ENCODE peak calls at places on chromosomes 6 and 20, in five cellular contexts. E is dorsolateral prefrontal cortex, S is MM.1S, N is lung, B is ovary. Y is an unnamed sample.
A peak's percentile ranks its signal among the peaks of the same experiment; 100 is the strongest.

GRCh38 chr6:21431526-21431925 is 162.0 kb upstream of the SOX4 start:
- DNase-seq in E (no peak), S (no peak), N (no peak), B (no peak), Y (no peak)

GRCh38 chr6:102026649-102027048 is 633.1 kb downstream of the GRIK2 start:
- DNase-seq in E (no peak), S (no peak), N (no peak), B (no peak), Y (no peak)

GRCh38 chr20:25070821-25071473 is 11.0 kb downstream of the VSX1 start:
- DNase-seq in E (no peak), S (no peak), N (no peak), B (no peak), Y (no peak)

GRCh38 chr6:138465007-138465645 is 34.2 kb downstream of the NHSL1 start:
- DNase-seq in E (no peak), S (no peak), N (no peak), B (no peak), Y (no peak)

GRCh38 chr20:61938839-61939690 is 126.6 kb downstream of the TAF4 start:
- DNase-seq in E (no peak), S (no peak), N (no peak), B (no peak), Y (no peak)

GRCh38 chr6:138844203-138844602 is 48.3 kb downstream of the ECT2L start:
- DNase-seq in E (peak; percentile 14), S (no peak), N (no peak), B (peak; percentile 47), Y (no peak)

GRCh38 chr20:62350098-62350628 is 16.9 kb downstream of the LAMA5 start:
- DNase-seq in E (no peak), S (no peak), N (peak; percentile 72), B (no peak), Y (no peak)

GRCh38 chr6:36052092-36052491 is 24.5 kb downstream of the MAPK14 start:
- DNase-seq in E (no peak), S (no peak), N (no peak), B (no peak), Y (no peak)

GRCh38 chr6:44679906-44680698 is 292.6 kb downstream of the CDC5L start:
- DNase-seq in E (no peak), S (no peak), N (no peak), B (no peak), Y (no peak)

GRCh38 chr20:36116813-36117441 is 37.6 kb upstream of the EPB41L1 start:
- DNase-seq in E (no peak), S (no peak), N (no peak), B (no peak), Y (no peak)

GRCh38 chr6:81756690-81757089 is 4.2 kb upstream of the TENT5A start:
- DNase-seq in E (no peak), S (no peak), N (no peak), B (no peak), Y (no peak)

GRCh38 chr20:9467995-9468394 is 46.4 kb upstream of the LAMP5 start:
- DNase-seq in E (no peak), S (peak; percentile 42), N (no peak), B (no peak), Y (peak; percentile 2)

GRCh38 chr20:32091888-32092346 is 17.6 kb upstream of the TM9SF4 start:
- DNase-seq in E (peak; percentile 91), S (peak; percentile 74), N (peak; percentile 74), B (peak; percentile 70), Y (peak; percentile 81)

GRCh38 chr6:168314948-168315347 is 4.6 kb downstream of the DACT2 start:
- DNase-seq in E (no peak), S (no peak), N (no peak), B (no peak), Y (no peak)

GRCh38 chr20:48191200-48191599 is 405.9 kb upstream of the SULF2 start:
- DNase-seq in E (no peak), S (no peak), N (no peak), B (no peak), Y (no peak)

GRCh38 chr6:106300944-106301343 is 24.6 kb downstream of the ATG5 start:
- DNase-seq in E (no peak), S (peak; percentile 39), N (no peak), B (no peak), Y (no peak)

GRCh38 chr20:34791289-34792020 is 34.0 kb downstream of the NCOA6 start:
- DNase-seq in E (no peak), S (no peak), N (no peak), B (no peak), Y (no peak)

GRCh38 chr6:10721850-10722569 is 860 bp upstream of the TMEM14C start:
- DNase-seq in E (no peak), S (no peak), N (no peak), B (no peak), Y (no peak)

GRCh38 chr6:135921176-135921575 is 69.7 kb downstream of the PDE7B start:
- DNase-seq in E (no peak), S (no peak), N (no peak), B (no peak), Y (no peak)

GRCh38 chr6:47308223-47308567 is 1.5 kb downstream of the TNFRSF21 start:
- DNase-seq in E (no peak), S (no peak), N (no peak), B (no peak), Y (no peak)

GRCh38 chr6:72968704-72969103 is 256.6 kb downstream of the KHDC1L start:
- DNase-seq in E (no peak), S (no peak), N (no peak), B (no peak), Y (no peak)

GRCh38 chr6:28980797-28981390 is 24.2 kb downstream of the ZNF311 start:
- DNase-seq in E (peak; percentile 35), S (peak; percentile 67), N (peak; percentile 43), B (peak; percentile 74), Y (peak; percentile 98)

GRCh38 chr6:133467231-133467981 is 226.2 kb downstream of the EYA4 start:
- DNase-seq in E (no peak), S (no peak), N (no peak), B (no peak), Y (no peak)

DNA sequence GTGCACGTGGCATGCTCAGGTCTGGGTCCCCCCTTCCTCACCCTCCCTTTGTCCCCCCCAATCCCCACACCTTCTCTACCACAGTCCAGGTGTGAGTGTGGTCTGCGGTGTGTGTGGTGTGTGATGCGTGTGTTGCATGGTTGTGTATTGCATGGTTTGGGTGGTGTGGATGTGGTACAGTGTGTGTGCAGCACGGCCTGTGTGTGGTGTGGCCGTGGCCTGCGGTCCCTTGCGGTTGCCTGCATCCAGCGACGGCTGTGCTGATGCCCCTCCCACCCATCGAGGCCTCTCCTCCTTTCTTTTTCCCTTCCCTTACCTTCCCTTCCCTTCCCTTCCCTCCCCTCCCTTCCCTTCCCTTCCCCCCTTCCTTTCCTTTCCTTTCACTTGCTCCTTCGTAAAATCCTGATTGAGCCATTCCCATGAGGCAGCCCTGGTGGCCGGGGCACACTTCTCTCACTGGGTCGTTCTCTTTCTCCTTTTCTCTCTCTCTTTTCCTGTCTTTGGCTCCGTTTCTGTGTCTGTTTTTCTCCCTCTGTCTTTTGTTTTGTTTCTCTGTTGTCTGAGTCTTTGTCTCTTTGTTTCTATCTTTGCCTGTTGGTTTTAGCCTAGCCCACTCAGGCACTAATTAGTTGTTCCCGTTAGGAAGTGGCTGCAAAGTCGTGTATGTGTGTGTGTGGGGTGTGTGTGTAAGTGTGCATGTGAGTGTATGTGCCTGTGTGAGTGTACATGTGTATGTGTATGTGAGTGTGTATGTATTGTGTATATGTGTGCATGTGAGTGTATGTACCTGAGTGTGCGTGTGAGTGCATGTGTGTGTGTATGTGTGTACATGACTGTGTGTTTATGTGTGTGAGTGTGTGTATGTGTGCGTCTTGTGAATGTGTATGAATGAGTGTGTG is 65.7 kb downstream of the SRC start:
- DNase-seq in E (no peak), S (no peak), N (no peak), B (no peak), Y (no peak)
- H3K4me3 ChIP-seq in E (peak overlapping the region; percentile 56), S (peak overlapping the region; percentile 59), N (no peak overlapping the region), B (peak overlapping the region; percentile 20), Y (no peak overlapping the region)

DNA sequence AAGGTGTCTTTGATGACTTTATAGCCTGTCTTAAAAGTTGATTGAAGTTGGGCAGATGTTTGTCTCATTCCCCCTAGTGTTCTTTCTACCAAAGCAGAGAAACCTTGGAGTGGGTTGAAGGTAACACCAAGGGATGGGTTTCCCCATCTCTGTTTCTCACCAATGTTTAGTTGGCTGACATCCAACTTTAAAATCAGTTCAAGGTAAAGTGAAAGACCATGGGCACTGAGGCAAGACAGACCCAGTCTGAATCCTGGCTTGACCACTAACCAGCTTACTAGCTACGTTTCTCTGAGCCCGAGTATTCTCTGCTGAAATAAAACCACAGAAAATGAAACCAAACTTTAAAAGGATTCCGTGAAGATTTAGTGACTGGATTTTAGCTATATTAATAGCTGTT is 258.9 kb downstream of the KIF16B start:
- DNase-seq in E (no peak), S (no peak), N (no peak), B (no peak), Y (no peak)
- H3K4me3 ChIP-seq in E (no peak overlapping the region), S (no peak overlapping the region), N (no peak overlapping the region), B (no peak overlapping the region), Y (no peak overlapping the region)

DNA sequence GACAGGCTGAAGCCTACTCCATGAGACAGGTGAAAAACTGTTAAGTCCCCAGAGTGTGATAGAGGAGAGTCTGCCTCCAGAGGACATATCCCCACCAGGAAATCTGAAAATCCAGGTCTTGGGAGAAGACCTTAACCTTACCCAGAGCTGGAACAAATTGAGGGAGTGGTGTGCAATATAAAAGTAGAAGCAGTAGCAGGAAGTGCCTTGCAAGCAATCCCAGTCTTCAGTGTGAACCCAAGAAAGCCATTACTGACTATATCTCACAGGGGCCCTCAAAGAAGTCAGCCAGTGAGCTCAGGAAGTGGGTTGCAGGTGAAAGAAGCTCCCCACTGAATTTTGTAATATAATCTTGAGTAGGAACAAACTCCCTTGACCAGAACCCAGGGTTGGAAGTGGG is 41.9 kb upstream of the PKIB start:
- DNase-seq in E (no peak), S (no peak), N (no peak), B (no peak), Y (no peak)
- H3K4me3 ChIP-seq in E (no peak overlapping the region), S (no peak overlapping the region), N (no peak overlapping the region), B (no peak overlapping the region), Y (no peak overlapping the region)

GRCh38 chr20:50450961-50451752 is 59.0 kb upstream of the PTPN1 start:
- DNase-seq in E (no peak), S (peak; percentile 74), N (no peak), B (peak; percentile 68), Y (no peak)
- H3K4me3 ChIP-seq in E (peak overlapping the region; percentile 7), S (no peak overlapping the region), N (no peak overlapping the region), B (peak overlapping the region; percentile 6), Y (no peak overlapping the region)

GRCh38 chr6:68642081-68642480 is 7.0 kb downstream of the ADGRB3 start:
- DNase-seq in E (no peak), S (no peak), N (no peak), B (no peak), Y (no peak)

GRCh38 chr6:68639211-68639610 is 4.1 kb downstream of the ADGRB3 start:
- DNase-seq in E (no peak), S (no peak), N (no peak), B (no peak), Y (peak; percentile 18)

GRCh38 chr6:68641172-68641571 is 6.1 kb downstream of the ADGRB3 start:
- DNase-seq in E (no peak), S (no peak), N (no peak), B (no peak), Y (no peak)

GRCh38 chr6:68639826-68640505 is 4.9 kb downstream of the ADGRB3 start:
- DNase-seq in E (no peak), S (no peak), N (no peak), B (no peak), Y (no peak)

GRCh38 chr6:68640506-68640875 is 5.4 kb downstream of the ADGRB3 start:
- DNase-seq in E (no peak), S (no peak), N (no peak), B (no peak), Y (no peak)
- H3K4me3 ChIP-seq in E (peak overlapping the region; percentile 68), S (no peak overlapping the region), N (no peak overlapping the region), B (peak overlapping the region; percentile 18), Y (peak overlapping the region; percentile 31)

GRCh38 chr6:37821449-37821848 is 1.9 kb downstream of the ZFAND3 start:
- DNase-seq in E (no peak), S (no peak), N (no peak), B (no peak), Y (no peak)
- H3K4me3 ChIP-seq in E (peak overlapping the region; percentile 85), S (no peak overlapping the region), N (peak overlapping the region; percentile 28), B (no peak overlapping the region), Y (no peak overlapping the region)